ENCODE peak calls at places on chromosomes 6 and 20, in nine cellular contexts. One of them, this sample, is unnamed. For H3K36me3, the result is how much of the 10 kb centered on the place peaks cover.

GRCh38 chr6:11854418-11855165 is 76.0 kb upstream of the ADTRP start:
- DNase-seq in psoas muscle: no peak
- DNase-seq in H1: no peak
- DNase-seq in CD8-positive, alpha-beta T cell: no peak
- DNase-seq in IMR-90: peak
- DNase-seq in pancreas: no peak
- DNase-seq in mucosa of descending colon: no peak
- DNase-seq in neural progenitor cell: no peak
- DNase-seq in adipocyte: peak
- DNase-seq in this sample: no peak

GRCh38 chr6:118872726-118873125 is 21.2 kb upstream of the ASF1A start:
- DNase-seq in neural progenitor cell: no peak
- DNase-seq in mucosa of descending colon: no peak
- DNase-seq in pancreas: no peak
- DNase-seq in H1: no peak
- DNase-seq in adipocyte: peak
- DNase-seq in IMR-90: no peak
- DNase-seq in psoas muscle: no peak
- DNase-seq in CD8-positive, alpha-beta T cell: no peak
- DNase-seq in this sample: no peak

GRCh38 chr6:129642322-129642721 is 67.7 kb downstream of the ARHGAP18 start:
- DNase-seq in CD8-positive, alpha-beta T cell: no peak
- DNase-seq in mucosa of descending colon: no peak
- DNase-seq in neural progenitor cell: no peak
- DNase-seq in IMR-90: no peak
- DNase-seq in pancreas: no peak
- DNase-seq in adipocyte: no peak
- DNase-seq in psoas muscle: no peak
- DNase-seq in H1: no peak
- DNase-seq in this sample: no peak

GRCh38 chr20:48877299-48877698 is 44.2 kb upstream of the ARFGEF2 start:
- DNase-seq in mucosa of descending colon: no peak
- DNase-seq in H1: no peak
- DNase-seq in IMR-90: no peak
- DNase-seq in neural progenitor cell: no peak
- DNase-seq in CD8-positive, alpha-beta T cell: no peak
- DNase-seq in psoas muscle: no peak
- DNase-seq in adipocyte: no peak
- DNase-seq in pancreas: no peak
- DNase-seq in this sample: no peak

GRCh38 chr6:17476506-17476905 is 83.1 kb downstream of the CAP2 start:
- DNase-seq in IMR-90: no peak
- DNase-seq in CD8-positive, alpha-beta T cell: no peak
- DNase-seq in H1: no peak
- DNase-seq in adipocyte: no peak
- DNase-seq in psoas muscle: no peak
- DNase-seq in neural progenitor cell: peak
- DNase-seq in mucosa of descending colon: no peak
- DNase-seq in pancreas: no peak
- DNase-seq in this sample: no peak

GRCh38 chr6:62541502-62541901 is 255.5 kb upstream of the KHDRBS2 start:
- DNase-seq in pancreas: no peak
- DNase-seq in neural progenitor cell: no peak
- DNase-seq in H1: no peak
- DNase-seq in psoas muscle: no peak
- DNase-seq in IMR-90: no peak
- DNase-seq in mucosa of descending colon: no peak
- DNase-seq in CD8-positive, alpha-beta T cell: no peak
- DNase-seq in adipocyte: no peak
- DNase-seq in this sample: no peak

GRCh38 chr20:57272883-57273282 is 6.4 kb upstream of the BMP7 start:
- DNase-seq in adipocyte: no peak
- DNase-seq in IMR-90: no peak
- DNase-seq in psoas muscle: no peak
- DNase-seq in mucosa of descending colon: no peak
- DNase-seq in neural progenitor cell: peak
- DNase-seq in CD8-positive, alpha-beta T cell: no peak
- DNase-seq in pancreas: no peak
- DNase-seq in H1: no peak
- DNase-seq in this sample: no peak

GRCh38 chr20:57475388-57476072 is 49.4 kb downstream of the CTCFL start:
- DNase-seq in mucosa of descending colon: no peak
- DNase-seq in CD8-positive, alpha-beta T cell: no peak
- DNase-seq in pancreas: no peak
- DNase-seq in neural progenitor cell: no peak
- DNase-seq in adipocyte: no peak
- DNase-seq in H1: no peak
- DNase-seq in psoas muscle: no peak
- DNase-seq in IMR-90: no peak
- DNase-seq in this sample: peak

GRCh38 chr6:29647927-29648642 is 8.8 kb upstream of the MOG start:
- DNase-seq in adipocyte: peak
- DNase-seq in mucosa of descending colon: no peak
- DNase-seq in psoas muscle: no peak
- DNase-seq in pancreas: peak
- DNase-seq in IMR-90: peak
- DNase-seq in CD8-positive, alpha-beta T cell: no peak
- DNase-seq in neural progenitor cell: peak
- DNase-seq in H1: no peak
- DNase-seq in this sample: no peak

GRCh38 chr20:44038681-44039123 is 124.0 kb downstream of the TOX2 start:
- DNase-seq in psoas muscle: no peak
- DNase-seq in IMR-90: no peak
- DNase-seq in CD8-positive, alpha-beta T cell: no peak
- DNase-seq in mucosa of descending colon: no peak
- DNase-seq in H1: no peak
- DNase-seq in neural progenitor cell: no peak
- DNase-seq in adipocyte: no peak
- DNase-seq in pancreas: no peak
- DNase-seq in this sample: peak

DNA sequence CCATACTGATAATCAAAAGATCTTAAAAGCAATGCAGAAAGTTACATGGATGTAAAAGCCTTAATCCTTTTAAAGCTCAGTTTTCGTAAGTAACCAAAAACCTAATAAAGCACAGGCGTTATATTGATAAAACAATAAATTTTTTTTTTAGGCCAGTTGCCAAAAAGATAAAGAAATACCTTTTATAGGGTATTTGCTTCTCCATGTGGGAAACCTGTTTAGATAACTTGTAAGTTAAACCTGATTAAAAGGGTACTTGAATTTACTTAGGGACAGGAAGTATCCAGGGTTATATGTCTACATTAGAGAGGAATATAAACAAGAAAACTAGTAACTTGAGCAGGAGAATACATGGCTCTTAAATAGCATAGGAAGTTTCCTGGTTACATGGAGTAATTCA is 21.1 kb downstream of the FBXO9 start:
- DNase-seq in neural progenitor cell: no peak
- DNase-seq in mucosa of descending colon: no peak
- DNase-seq in adipocyte: no peak
- DNase-seq in psoas muscle: no peak
- DNase-seq in pancreas: no peak
- DNase-seq in H1: no peak
- DNase-seq in IMR-90: no peak
- DNase-seq in CD8-positive, alpha-beta T cell: no peak
- DNase-seq in this sample: no peak
- H3K36me3 ChIP-seq in neural progenitor cell: under half
- H3K36me3 ChIP-seq in mucosa of descending colon: under half
- H3K36me3 ChIP-seq in adipocyte: half or more
- H3K36me3 ChIP-seq in psoas muscle: half or more
- H3K36me3 ChIP-seq in pancreas: under half
- H3K36me3 ChIP-seq in H1: under half
- H3K36me3 ChIP-seq in IMR-90: under half
- H3K36me3 ChIP-seq in CD8-positive, alpha-beta T cell: under half
- H3K36me3 ChIP-seq in this sample: half or more

GRCh38 chr6:31634969-31635575 is 14.6 kb downstream of the PRRC2A start:
- DNase-seq in psoas muscle: no peak
- DNase-seq in mucosa of descending colon: no peak
- DNase-seq in adipocyte: no peak
- DNase-seq in pancreas: no peak
- DNase-seq in neural progenitor cell: no peak
- DNase-seq in H1: no peak
- DNase-seq in CD8-positive, alpha-beta T cell: no peak
- DNase-seq in IMR-90: no peak
- DNase-seq in this sample: no peak

GRCh38 chr6:31631681-31632278 is 11.3 kb downstream of the PRRC2A start:
- DNase-seq in CD8-positive, alpha-beta T cell: no peak
- DNase-seq in pancreas: no peak
- DNase-seq in H1: no peak
- DNase-seq in neural progenitor cell: no peak
- DNase-seq in mucosa of descending colon: no peak
- DNase-seq in adipocyte: no peak
- DNase-seq in psoas muscle: no peak
- DNase-seq in IMR-90: no peak
- DNase-seq in this sample: no peak

GRCh38 chr6:31632279-31632946 is 11.9 kb downstream of the PRRC2A start:
- DNase-seq in CD8-positive, alpha-beta T cell: no peak
- DNase-seq in adipocyte: no peak
- DNase-seq in pancreas: no peak
- DNase-seq in IMR-90: no peak
- DNase-seq in neural progenitor cell: no peak
- DNase-seq in mucosa of descending colon: no peak
- DNase-seq in psoas muscle: no peak
- DNase-seq in H1: no peak
- DNase-seq in this sample: no peak

GRCh38 chr6:31634131-31634530 is 13.6 kb downstream of the PRRC2A start:
- DNase-seq in CD8-positive, alpha-beta T cell: no peak
- DNase-seq in adipocyte: no peak
- DNase-seq in mucosa of descending colon: no peak
- DNase-seq in psoas muscle: no peak
- DNase-seq in pancreas: no peak
- DNase-seq in neural progenitor cell: no peak
- DNase-seq in IMR-90: peak
- DNase-seq in H1: no peak
- DNase-seq in this sample: no peak

GRCh38 chr6:31633447-31633846 is 12.9 kb downstream of the PRRC2A start:
- DNase-seq in mucosa of descending colon: no peak
- DNase-seq in pancreas: no peak
- DNase-seq in adipocyte: no peak
- DNase-seq in psoas muscle: no peak
- DNase-seq in CD8-positive, alpha-beta T cell: no peak
- DNase-seq in neural progenitor cell: no peak
- DNase-seq in H1: no peak
- DNase-seq in IMR-90: no peak
- DNase-seq in this sample: no peak
- H3K36me3 ChIP-seq in mucosa of descending colon: under half
- H3K36me3 ChIP-seq in pancreas: under half
- H3K36me3 ChIP-seq in adipocyte: half or more
- H3K36me3 ChIP-seq in psoas muscle: half or more
- H3K36me3 ChIP-seq in CD8-positive, alpha-beta T cell: half or more
- H3K36me3 ChIP-seq in neural progenitor cell: under half
- H3K36me3 ChIP-seq in H1: half or more
- H3K36me3 ChIP-seq in IMR-90: half or more
- H3K36me3 ChIP-seq in this sample: half or more

GRCh38 chr20:45339799-45340198 is 8.4 kb downstream of the SDC4 start:
- DNase-seq in mucosa of descending colon: no peak
- DNase-seq in IMR-90: no peak
- DNase-seq in H1: no peak
- DNase-seq in neural progenitor cell: no peak
- DNase-seq in psoas muscle: no peak
- DNase-seq in CD8-positive, alpha-beta T cell: no peak
- DNase-seq in adipocyte: no peak
- DNase-seq in pancreas: no peak
- DNase-seq in this sample: no peak

GRCh38 chr20:45337367-45338120 is 10.7 kb downstream of the SDC4 start:
- DNase-seq in IMR-90: peak
- DNase-seq in H1: no peak
- DNase-seq in pancreas: peak
- DNase-seq in mucosa of descending colon: peak
- DNase-seq in CD8-positive, alpha-beta T cell: no peak
- DNase-seq in neural progenitor cell: no peak
- DNase-seq in adipocyte: peak
- DNase-seq in psoas muscle: peak
- DNase-seq in this sample: peak

GRCh38 chr20:45338121-45339030 is 9.8 kb downstream of the SDC4 start:
- DNase-seq in neural progenitor cell: no peak
- DNase-seq in psoas muscle: peak
- DNase-seq in H1: no peak
- DNase-seq in IMR-90: no peak
- DNase-seq in mucosa of descending colon: no peak
- DNase-seq in pancreas: no peak
- DNase-seq in CD8-positive, alpha-beta T cell: no peak
- DNase-seq in adipocyte: peak
- DNase-seq in this sample: no peak

GRCh38 chr20:45340236-45340847 is 7.9 kb downstream of the SDC4 start:
- DNase-seq in mucosa of descending colon: no peak
- DNase-seq in CD8-positive, alpha-beta T cell: no peak
- DNase-seq in IMR-90: no peak
- DNase-seq in neural progenitor cell: no peak
- DNase-seq in psoas muscle: no peak
- DNase-seq in adipocyte: no peak
- DNase-seq in pancreas: peak
- DNase-seq in H1: no peak
- DNase-seq in this sample: no peak

DNA sequence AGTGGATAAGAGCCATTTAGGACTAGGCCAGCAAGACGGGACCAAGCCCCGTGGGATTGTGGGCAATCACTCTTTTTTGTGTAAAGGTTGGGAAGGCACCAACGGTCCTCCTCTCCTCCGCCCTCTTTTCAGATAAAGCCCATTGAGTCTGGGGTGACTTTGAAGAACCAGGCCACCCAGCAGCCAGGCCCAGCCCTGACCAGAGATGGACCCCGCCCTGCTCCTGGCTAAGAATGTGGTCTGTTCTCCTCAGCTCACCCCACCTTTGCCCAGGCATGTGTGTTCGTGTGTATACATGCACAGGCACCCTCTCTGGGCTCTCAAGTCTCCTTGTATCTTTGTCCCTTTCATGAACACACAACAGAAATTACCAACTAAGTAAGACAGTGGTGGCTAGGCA is 9.1 kb downstream of the SDC4 start:
- DNase-seq in mucosa of descending colon: peak
- DNase-seq in CD8-positive, alpha-beta T cell: no peak
- DNase-seq in adipocyte: no peak
- DNase-seq in neural progenitor cell: no peak
- DNase-seq in H1: no peak
- DNase-seq in IMR-90: no peak
- DNase-seq in pancreas: no peak
- DNase-seq in psoas muscle: no peak
- DNase-seq in this sample: peak
- H3K36me3 ChIP-seq in mucosa of descending colon: under half
- H3K36me3 ChIP-seq in CD8-positive, alpha-beta T cell: under half
- H3K36me3 ChIP-seq in adipocyte: under half
- H3K36me3 ChIP-seq in neural progenitor cell: under half
- H3K36me3 ChIP-seq in H1: under half
- H3K36me3 ChIP-seq in IMR-90: under half
- H3K36me3 ChIP-seq in pancreas: under half
- H3K36me3 ChIP-seq in psoas muscle: under half
- H3K36me3 ChIP-seq in this sample: half or more

DNA sequence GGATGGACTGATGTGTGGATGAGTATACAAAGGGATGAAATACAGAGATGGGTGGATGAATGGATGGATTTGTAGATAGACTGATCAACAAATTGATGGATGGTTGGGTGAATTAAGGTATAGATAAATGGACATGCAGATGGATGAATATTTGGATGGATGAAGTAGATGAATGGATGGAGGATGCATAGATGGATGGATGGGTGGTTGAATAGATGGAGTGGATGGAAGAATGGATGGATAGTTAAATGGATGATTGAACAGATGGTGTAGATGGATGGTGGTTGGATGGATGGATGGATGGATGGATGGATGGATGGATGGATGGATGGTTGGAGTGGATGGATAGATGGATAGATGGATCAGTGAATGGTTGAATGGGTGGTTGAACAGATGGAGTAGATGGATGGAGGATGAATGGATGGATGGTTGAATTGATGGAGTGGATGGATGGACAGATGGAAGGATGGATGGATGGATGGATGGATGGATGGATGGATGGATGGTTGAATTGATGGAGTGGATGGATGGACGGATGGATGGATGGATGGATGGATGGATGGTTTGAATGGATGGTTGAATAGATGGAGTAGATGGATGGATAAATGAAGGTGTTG is 15.0 kb downstream of the SLC2A10 start:
- DNase-seq in psoas muscle: no peak
- DNase-seq in neural progenitor cell: no peak
- DNase-seq in pancreas: no peak
- DNase-seq in CD8-positive, alpha-beta T cell: no peak
- DNase-seq in H1: no peak
- DNase-seq in mucosa of descending colon: no peak
- DNase-seq in IMR-90: no peak
- DNase-seq in adipocyte: no peak
- DNase-seq in this sample: no peak
- H3K36me3 ChIP-seq in psoas muscle: under half
- H3K36me3 ChIP-seq in neural progenitor cell: under half
- H3K36me3 ChIP-seq in pancreas: under half
- H3K36me3 ChIP-seq in CD8-positive, alpha-beta T cell: under half
- H3K36me3 ChIP-seq in H1: under half
- H3K36me3 ChIP-seq in mucosa of descending colon: under half
- H3K36me3 ChIP-seq in IMR-90: under half
- H3K36me3 ChIP-seq in adipocyte: half or more
- H3K36me3 ChIP-seq in this sample: under half